ENCODE peak calls at places on chromosomes 4 and X, in eight cellular contexts. Z is nephron progenitor cell; E is AG10803; G is body of pancreas; K is NCI-H524 treated with DMSO at 0.1 percent for 48 hours; A is stimulated activated naive B cell treated with anti-CD40 and anti-IgM and Interleukin-4, amounts not matched to agents 10 μg/mL and 1 μg/mL and 100 μg/mL, for 72 hours; T is natural killer cell; I is GM12865. O is an unnamed sample.
A peak's percentile ranks its signal among the peaks of the same experiment; 100 is the strongest.

GRCh38 chr4:39631700-39632079 is 7.0 kb downstream of the SMIM14 start:
- DNase-seq in A (no peak), G (no peak), I (peak; percentile 75), K (no peak), Z (no peak), T (no peak), E (no peak), O (no peak)

GRCh38 chr4:39255266-39255665 is 72.9 kb downstream of the WDR19 start:
- DNase-seq in Z (no peak), A (no peak), I (no peak), E (peak; percentile 39), G (no peak), K (no peak), T (no peak), O (peak; percentile 48)

GRCh38 chr4:31995943-31996901 is 1276.1 kb downstream of the PCDH7 start:
- DNase-seq in A (no peak), E (no peak), K (no peak), G (no peak), I (no peak), Z (peak; percentile 10), T (no peak), O (no peak)

GRCh38 chr4:100362363-100362762 is 155.5 kb downstream of the EMCN start:
- DNase-seq in Z (no peak), E (no peak), A (no peak), K (no peak), G (no peak), T (no peak), I (no peak), O (peak; percentile 39)

GRCh38 chr4:7647932-7648812 is 213.4 kb upstream of the PSAPL1 start:
- DNase-seq in A (no peak), G (no peak), E (peak; percentile 65), Z (no peak), T (no peak), I (no peak), K (no peak), O (peak; percentile 58)

GRCh38 chr4:186021461-186022167 is 47.3 kb upstream of the TLR3 start:
- DNase-seq in A (no peak), T (no peak), I (peak; percentile 6), G (peak; percentile 26), E (peak; percentile 34), Z (peak; percentile 45), K (peak; percentile 63), O (peak; percentile 56)

GRCh38 chr4:108359936-108360681 is 191.4 kb upstream of the LEF1 start:
- DNase-seq in A (no peak), Z (no peak), K (no peak), I (no peak), G (no peak), T (no peak), E (no peak), O (no peak)

GRCh38 chrX:19862634-19863236 is 24.7 kb downstream of the SH3KBP1 start:
- DNase-seq in K (no peak), Z (no peak), A (no peak), E (no peak), I (no peak), G (no peak), T (no peak), O (no peak)

GRCh38 chrX:46710927-46711623 is 47.8 kb downstream of the SLC9A7 start:
- DNase-seq in I (peak; percentile 50), K (no peak), A (no peak), T (no peak), G (no peak), Z (no peak), E (no peak), O (no peak)

GRCh38 chr4:112189754-112190153 is 41.8 kb upstream of the AP1AR start:
- DNase-seq in T (no peak), K (no peak), A (no peak), I (no peak), E (peak; percentile 20), G (no peak), Z (no peak), O (peak; percentile 21)